ENCODE peak calls at places on chromosomes 16 and 17, in seven cellular contexts. F, V, L, B, T, Y and S are unnamed samples.
A peak's percentile ranks its signal among the peaks of the same experiment; 100 is the strongest.

GRCh38 chr16:54140057-54140787 is 146.4 kb downstream of the IRX3 start:
- DNase-seq in F (peak; percentile 14), V (peak; percentile 23), L (no peak), B (no peak), T (peak; percentile 33), Y (no peak), S (no peak)

GRCh38 chr16:56675685-56676210 is 6.1 kb downstream of the MT1H start:
- DNase-seq in F (no peak), V (no peak), L (no peak), B (peak; percentile 78), T (no peak), Y (no peak), S (no peak)

GRCh38 chr17:37506678-37507077 is 17.0 kb downstream of the DUSP14 start:
- DNase-seq in F (peak; percentile 55), V (peak; percentile 70), L (peak; percentile 49), B (peak; percentile 91), T (peak; percentile 34), Y (peak; percentile 23), S (peak; percentile 77)

GRCh38 chr17:36485805-36486203 is 677 bp upstream of the ZNHIT3 start:
- DNase-seq in F (peak; percentile 8), V (no peak), L (peak; percentile 71), B (peak; percentile 65), T (no peak), Y (no peak), S (peak; percentile 55)

GRCh38 chr16:61313931-61314330 is 722.3 kb downstream of the CDH8 start:
- DNase-seq in F (no peak), V (no peak), L (no peak), B (no peak), T (no peak), Y (no peak), S (no peak)

GRCh38 chr17:82154881-82155331 is 56.9 kb upstream of the FASN start:
- DNase-seq in F (no peak), V (peak; percentile 25), L (no peak), B (no peak), T (no peak), Y (no peak), S (no peak)

GRCh38 chr17:19342611-19343255 is 19.8 kb downstream of the B9D1 start:
- DNase-seq in F (no peak), V (peak; percentile 54), L (no peak), B (no peak), T (peak; percentile 2), Y (no peak), S (no peak)

GRCh38 chr16:49698931-49699715 is 156.8 kb downstream of the ZNF423 start:
- DNase-seq in F (no peak), V (no peak), L (no peak), B (peak; percentile 34), T (no peak), Y (no peak), S (peak; percentile 30)

GRCh38 chr17:75036643-75037268 is 10.0 kb downstream of the ATP5PD start:
- DNase-seq in F (peak; percentile 97), V (no peak), L (no peak), B (peak; percentile 72), T (peak; percentile 38), Y (peak; percentile 89), S (no peak)

GRCh38 chr17:7710341-7710740 is 5.3 kb downstream of the EFNB3 start:
- DNase-seq in F (no peak), V (no peak), L (peak; percentile 33), B (no peak), T (peak; percentile 1), Y (no peak), S (no peak)

GRCh38 chr16:86977076-86977676 is 340.0 kb downstream of the C16orf95 start:
- DNase-seq in F (no peak), V (no peak), L (no peak), B (no peak), T (no peak), Y (no peak), S (no peak)

GRCh38 chr16:56860226-56861020 is 4.6 kb upstream of the SLC12A3 start:
- DNase-seq in F (no peak), V (no peak), L (peak; percentile 85), B (no peak), T (no peak), Y (no peak), S (no peak)

GRCh38 chr17:32813021-32813420 is 63.9 kb downstream of the MYO1D start:
- DNase-seq in F (peak; percentile 89), V (no peak), L (no peak), B (no peak), T (no peak), Y (no peak), S (no peak)

GRCh38 chr17:47604268-47604927 is 45.3 kb upstream of the KPNB1 start:
- DNase-seq in F (peak; percentile 38), V (peak; percentile 37), L (no peak), B (no peak), T (no peak), Y (no peak), S (no peak)

GRCh38 chr17:50283714-50284432 is 9.6 kb downstream of the TMEM92 start:
- DNase-seq in F (no peak), V (no peak), L (no peak), B (no peak), T (no peak), Y (no peak), S (no peak)

GRCh38 chr17:67993998-67994361 is 2.3 kb downstream of the C17orf58 start:
- DNase-seq in F (peak; percentile 43), V (peak; percentile 71), L (peak; percentile 56), B (peak; percentile 41), T (no peak), Y (no peak), S (no peak)

GRCh38 chr16:64307431-64307830 is 814.4 kb downstream of the CDH11 start:
- DNase-seq in F (no peak), V (no peak), L (no peak), B (no peak), T (no peak), Y (no peak), S (no peak)

GRCh38 chr16:81967358-81967757 is 43.9 kb downstream of the SDR42E1 start:
- DNase-seq in F (no peak), V (no peak), L (no peak), B (no peak), T (no peak), Y (no peak), S (no peak)

GRCh38 chr17:82031303-82031884 is at the start of gene RAC3:
- DNase-seq in F (peak; percentile 69), V (peak; percentile 93), L (no peak), B (peak; percentile 68), T (peak; percentile 79), Y (no peak), S (peak; percentile 91)

GRCh38 chr17:42179911-42180410 is 981 bp downstream of the KCNH4 start:
- DNase-seq in F (peak; percentile 61), V (peak; percentile 62), L (peak; percentile 13), B (peak; percentile 91), T (peak; percentile 80), Y (no peak), S (peak; percentile 90)

GRCh38 chr16:88131966-88132365 is 180.7 kb downstream of the BANP start:
- DNase-seq in F (no peak), V (no peak), L (no peak), B (no peak), T (no peak), Y (no peak), S (no peak)
- TF ChIP-seq EZH2phosphoT487 in F (no peak), V (no peak), L (no peak), B (no peak), T (no peak), Y (no peak), S (no peak)

GRCh38 chr16:72938426-72939164 is 109.3 kb downstream of the ZFHX3 start:
- DNase-seq in F (peak; percentile 97), V (no peak), L (no peak), B (no peak), T (no peak), Y (no peak), S (peak; percentile 32)

GRCh38 chr16:72936408-72936807 is 111.5 kb downstream of the ZFHX3 start:
- DNase-seq in F (no peak), V (no peak), L (no peak), B (no peak), T (peak; percentile 46), Y (no peak), S (no peak)

GRCh38 chr16:72939247-72939646 is 108.7 kb downstream of the ZFHX3 start:
- DNase-seq in F (peak; percentile 80), V (no peak), L (no peak), B (no peak), T (peak; percentile 46), Y (no peak), S (no peak)

GRCh38 chr16:72937360-72937759 is 110.6 kb downstream of the ZFHX3 start:
- DNase-seq in F (no peak), V (no peak), L (no peak), B (no peak), T (no peak), Y (no peak), S (no peak)

DNA sequence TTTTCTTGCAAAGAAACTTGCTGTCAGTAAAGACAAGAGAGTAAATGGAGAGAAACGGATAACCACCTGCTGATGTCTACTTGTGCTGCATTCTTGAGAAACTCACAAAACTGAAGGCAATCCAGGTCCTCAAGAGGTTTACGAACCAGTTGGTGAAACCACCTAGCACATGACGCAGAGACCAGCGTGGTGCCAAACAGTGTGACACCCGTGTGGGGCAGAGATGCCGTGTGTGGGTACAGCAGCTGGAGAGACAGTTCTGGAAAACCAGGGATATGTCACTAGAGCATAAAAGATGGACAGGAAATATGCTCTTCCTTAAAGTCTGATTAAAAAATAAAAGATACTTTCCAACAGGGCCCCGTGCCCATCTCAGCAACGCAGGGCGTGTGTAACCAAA is 110.0 kb downstream of the ZFHX3 start:
- DNase-seq in F (peak; percentile 13), V (no peak), L (no peak), B (no peak), T (no peak), Y (no peak), S (no peak)
- TF ChIP-seq EZH2phosphoT487 in F (no peak), V (no peak), L (no peak), B (no peak), T (no peak), Y (no peak), S (no peak)

GRCh38 chr16:2719328-2720062 is 529 bp downstream of the PRSS27 start:
- DNase-seq in F (no peak), V (no peak), L (no peak), B (no peak), T (no peak), Y (no peak), S (no peak)
- TF ChIP-seq EZH2phosphoT487 in F (no peak), V (no peak), L (no peak), B (no peak), T (no peak), Y (no peak), S (no peak)

DNA sequence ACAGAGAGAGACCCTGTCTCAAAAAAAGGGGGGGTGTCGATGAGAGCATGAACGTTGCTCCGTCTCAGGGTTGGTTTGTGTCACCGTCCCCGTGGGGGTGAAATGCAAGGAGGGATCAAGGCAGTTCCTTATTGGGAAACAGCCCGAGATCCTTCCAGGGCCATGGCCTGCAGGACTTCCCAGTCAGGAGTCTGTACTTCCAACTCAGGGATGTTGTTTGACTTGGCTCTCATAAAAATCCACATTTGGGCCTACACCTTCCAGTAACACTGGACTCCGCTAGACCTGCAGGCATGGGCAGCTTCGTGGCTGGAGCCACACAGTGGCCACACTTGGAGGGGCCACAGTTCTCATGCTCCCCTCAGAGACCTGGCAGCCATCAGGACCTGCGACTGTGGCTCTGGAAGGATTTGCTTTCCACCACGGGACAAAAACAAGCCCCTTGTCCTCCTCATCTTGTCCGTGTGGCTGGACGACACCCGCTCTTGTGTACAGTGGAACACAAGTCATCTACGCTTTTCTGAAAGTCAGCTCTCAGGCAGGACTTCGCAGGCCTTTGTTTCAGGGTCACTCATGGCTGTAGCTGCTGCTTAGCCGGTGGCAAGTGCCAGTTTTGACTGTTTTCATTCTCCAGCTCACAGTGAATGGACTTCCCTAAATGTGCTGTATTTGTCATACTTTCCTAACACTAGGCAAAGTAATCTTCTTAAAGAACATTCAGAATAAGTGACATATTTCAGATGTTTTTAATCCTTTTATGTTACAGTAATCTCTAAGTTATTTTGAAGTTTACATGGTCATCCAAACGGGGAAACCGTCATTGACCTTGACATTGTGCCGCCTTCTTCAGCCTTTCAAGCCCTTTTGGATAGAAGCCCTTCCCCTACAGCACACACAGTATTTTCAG is 24.2 kb upstream of the IL17C start:
- DNase-seq in F (peak; percentile 16), V (no peak), L (no peak), B (no peak), T (no peak), Y (no peak), S (no peak)
- TF ChIP-seq EZH2phosphoT487 in F (no peak), V (no peak), L (no peak), B (no peak), T (no peak), Y (no peak), S (no peak)